ENCODE peak calls at places on chromosomes 16 and 17, in eight cellular contexts. M, D, X, U, E, J, G and Z are unnamed samples.

GRCh38 chr16:81940781-81941560 is 70.3 kb downstream of the SDR42E1 start:
- DNase-seq in U (no peak), M (no peak), J (no peak), E (peak), D (no peak), G (peak), X (peak), Z (no peak)

GRCh38 chr16:86344586-86344871 is 165.8 kb upstream of the FOXF1 start:
- DNase-seq in G (no peak), U (no peak), J (no peak), E (no peak), D (no peak), X (no peak), M (no peak), Z (no peak)

GRCh38 chr17:51231999-51232398 is 27.9 kb downstream of the MBTD1 start:
- DNase-seq in D (peak), X (no peak), E (no peak), G (no peak), M (no peak), J (no peak), U (no peak), Z (no peak)

GRCh38 chr16:53052519-53053501 is at the start of gene CHD9NB:
- DNase-seq in U (no peak), E (no peak), D (peak), M (no peak), J (no peak), X (peak), G (peak), Z (no peak)

GRCh38 chr16:69465083-69465721 is 40.8 kb downstream of the CYB5B start:
- DNase-seq in U (peak), D (no peak), E (no peak), G (no peak), J (peak), X (peak), M (no peak), Z (peak)

GRCh38 chr16:87464691-87465300 is 28.0 kb downstream of the ZCCHC14 start:
- DNase-seq in G (peak), J (no peak), D (peak), U (peak), X (peak), M (peak), E (no peak), Z (peak)

GRCh38 chr17:76271669-76272540 is 6.8 kb downstream of the UBALD2 start:
- DNase-seq in X (no peak), U (peak), J (peak), M (peak), G (no peak), E (no peak), D (no peak), Z (peak)

GRCh38 chr17:82754297-82755208 is 2.7 kb downstream of the TBCD start:
- DNase-seq in D (peak), X (peak), E (no peak), G (no peak), J (no peak), U (no peak), M (no peak), Z (no peak)

GRCh38 chr16:57958544-57958943 is 12.4 kb downstream of the CNGB1 start:
- DNase-seq in U (no peak), J (no peak), M (no peak), X (no peak), E (no peak), D (no peak), G (no peak), Z (no peak)

GRCh38 chr17:8189041-8189710 is 804 bp downstream of the BORCS6 start:
- DNase-seq in X (no peak), D (no peak), U (peak), J (peak), M (no peak), G (peak), E (no peak), Z (no peak)

GRCh38 chr16:87203060-87203656 is 114.0 kb downstream of the C16orf95 start:
- DNase-seq in E (peak), G (peak), X (peak), D (peak), M (peak), J (no peak), U (peak), Z (peak)

GRCh38 chr17:64171041-64171440 is 41.1 kb upstream of the ERN1 start:
- DNase-seq in U (no peak), X (no peak), D (no peak), E (no peak), G (peak), M (no peak), J (no peak), Z (no peak)

GRCh38 chr17:75260679-75261335 is 599 bp downstream of the GGA3 start:
- DNase-seq in E (no peak), D (no peak), X (no peak), G (peak), U (peak), J (no peak), M (peak), Z (peak)

GRCh38 chr17:55275894-55276804 is 11.4 kb downstream of the HLF start:
- DNase-seq in U (no peak), J (no peak), D (no peak), X (peak), E (no peak), M (no peak), G (peak), Z (no peak)

GRCh38 chr17:38599398-38599856 is 6.3 kb downstream of the SRCIN1 start:
- DNase-seq in X (no peak), U (no peak), D (no peak), M (no peak), E (no peak), J (no peak), G (no peak), Z (no peak)